ENCODE peak calls at places on chromosome 16, in four cellular contexts. W, S, V and Y are unnamed samples.

GRCh38 chr16:89096768-89097527 is 3.3 kb downstream of the ACSF3 start:
- DNase-seq in S (no peak), V (no peak), W (no peak), Y (no peak)

GRCh38 chr16:71185366-71185765 is 45.2 kb downstream of the HYDIN start:
- DNase-seq in S (no peak), V (no peak), W (no peak), Y (no peak)

GRCh38 chr16:66931665-66932064 is 2.5 kb downstream of the CIAO2B start:
- DNase-seq in V (no peak), W (no peak), S (no peak), Y (no peak)

GRCh38 chr16:85593503-85594195 is 19.5 kb upstream of the GSE1 start:
- DNase-seq in V (no peak), W (peak), S (no peak), Y (no peak)

GRCh38 chr16:29881050-29881449 is 18.0 kb upstream of the CDIPT start:
- DNase-seq in W (no peak), V (no peak), S (no peak), Y (no peak)

GRCh38 chr16:87012954-87013938 is 303.9 kb downstream of the C16orf95 start:
- DNase-seq in V (no peak), S (no peak), W (no peak), Y (no peak)

GRCh38 chr16:20906225-20906870 is 5.8 kb downstream of the LYRM1 start:
- DNase-seq in S (no peak), V (peak), W (no peak), Y (no peak)

GRCh38 chr16:86619263-86619935 is 41.0 kb downstream of the FOXL1 start:
- DNase-seq in V (no peak), S (no peak), W (no peak), Y (no peak)

GRCh38 chr16:66052745-66053144 is 313.7 kb upstream of the CDH5 start:
- DNase-seq in V (no peak), S (no peak), W (no peak), Y (no peak)

GRCh38 chr16:68538880-68539701 is at the start of gene ZFP90:
- DNase-seq in W (peak), S (peak), V (peak), Y (peak)

GRCh38 chr16:50763211-50763610 is 21.3 kb downstream of the CYLD start:
- DNase-seq in W (no peak), S (no peak), V (peak), Y (no peak)

GRCh38 chr16:28473714-28474265 is 1.7 kb upstream of the NPIPB7 start:
- DNase-seq in V (no peak), W (no peak), S (no peak), Y (no peak)

GRCh38 chr16:78504391-78504945 is 405.0 kb downstream of the WWOX start:
- DNase-seq in V (peak), S (no peak), W (no peak), Y (no peak)

GRCh38 chr16:3589441-3589921 is 12.3 kb upstream of the NLRC3 start:
- DNase-seq in W (no peak), V (no peak), S (no peak), Y (no peak)

GRCh38 chr16:85029413-85029794 is 1.8 kb downstream of the KIAA0513 start:
- DNase-seq in V (no peak), S (no peak), W (no peak), Y (peak)

GRCh38 chr16:78428193-78428592 is 328.7 kb downstream of the WWOX start:
- DNase-seq in S (no peak), V (no peak), W (no peak), Y (peak)

GRCh38 chr16:3513892-3514600 is 13.2 kb downstream of the CLUAP1 start:
- DNase-seq in S (no peak), W (no peak), V (no peak), Y (no peak)

GRCh38 chr16:15946257-15947044 is 3.0 kb upstream of the ABCC1 start:
- DNase-seq in S (no peak), W (no peak), V (peak), Y (no peak)

GRCh38 chr16:25966172-25967097 is 274.7 kb downstream of the HS3ST4 start:
- DNase-seq in S (no peak), W (no peak), V (no peak), Y (no peak)

GRCh38 chr16:12617401-12617819 is 186.3 kb downstream of the CPPED1 start:
- DNase-seq in W (no peak), V (no peak), S (no peak), Y (no peak)

GRCh38 chr16:67120025-67120424 is 10.3 kb downstream of the PHAF1 start:
- DNase-seq in W (no peak), V (no peak), S (no peak), Y (no peak)